ENCODE peak calls at places on chromosomes 3 and 15, in seven cellular contexts. X is foreskin fibroblast; R is GM12865; E is mesothelial cell of epicardium; V is ovary; G is WTC11; D is activated CD8-positive, alpha-beta T cell treated with anti-CD3 and anti-CD28 coated beads for 36 hours. C is an unnamed sample.

GRCh38 chr3:31793040-31793439 is 188.0 kb downstream of the OSBPL10 start:
- DNase-seq in X (no peak), R (no peak), E (no peak), V (no peak), G (no peak), D (no peak), C (no peak)

GRCh38 chr3:72144773-72145505 is 360.0 kb upstream of the PROK2 start:
- DNase-seq in X (no peak), R (peak; percentile 47), E (no peak), V (no peak), G (no peak), D (peak; percentile 25), C (no peak)

GRCh38 chr15:50071551-50072258 is 47.3 kb downstream of the ATP8B4 start:
- DNase-seq in X (no peak), R (no peak), E (no peak), V (no peak), G (no peak), D (no peak), C (no peak)

GRCh38 chr15:63501256-63502089 is 2.9 kb upstream of the USP3 start:
- DNase-seq in X (peak; percentile 97), R (peak; percentile 78), E (peak; percentile 59), V (peak; percentile 89), G (peak; percentile 36), D (peak; percentile 57), C (no peak)

GRCh38 chr3:71547254-71548198 is 36.0 kb downstream of the FOXP1 start:
- DNase-seq in X (peak; percentile 41), R (no peak), E (no peak), V (no peak), G (no peak), D (no peak), C (no peak)

GRCh38 chr15:92638291-92638708 is 17.3 kb downstream of the FAM174B start:
- DNase-seq in X (no peak), R (peak; percentile 77), E (no peak), V (no peak), G (no peak), D (no peak), C (no peak)

GRCh38 chr3:38649500-38650247 is at the start of gene SCN5A:
- DNase-seq in X (peak; percentile 78), R (peak; percentile 31), E (peak; percentile 55), V (peak; percentile 40), G (peak; percentile 61), D (peak; percentile 53), C (no peak)

GRCh38 chr15:97598353-97598798 is 362.1 kb upstream of the ARRDC4 start:
- DNase-seq in X (no peak), R (no peak), E (no peak), V (no peak), G (no peak), D (no peak), C (no peak)

GRCh38 chr3:95088464-95088863 is 1025.6 kb downstream of the NSUN3 start:
- DNase-seq in X (no peak), R (no peak), E (no peak), V (no peak), G (no peak), D (no peak), C (no peak)

GRCh38 chr3:14532691-14533456 is 7.3 kb downstream of the GRIP2 start:
- DNase-seq in X (no peak), R (no peak), E (no peak), V (no peak), G (peak; percentile 91), D (no peak), C (no peak)

GRCh38 chr3:22175899-22176298 is 424.9 kb upstream of the ZNF385D start:
- DNase-seq in X (peak; percentile 21), R (no peak), E (no peak), V (no peak), G (no peak), D (no peak), C (no peak)

GRCh38 chr3:168865022-168865551 is 769.4 kb upstream of the GOLIM4 start:
- DNase-seq in X (peak; percentile 70), R (peak; percentile 26), E (no peak), V (no peak), G (no peak), D (peak; percentile 2), C (peak; percentile 3)

GRCh38 chr3:134885877-134886621 is 91.0 kb downstream of the EPHB1 start:
- DNase-seq in X (peak; percentile 52), R (peak; percentile 73), E (no peak), V (no peak), G (no peak), D (peak; percentile 28), C (no peak)

GRCh38 chr3:16906679-16907078 is 21.9 kb downstream of the PLCL2 start:
- DNase-seq in X (peak; percentile 55), R (peak; percentile 61), E (no peak), V (no peak), G (no peak), D (peak; percentile 45), C (no peak)

GRCh38 chr3:133944641-133945441 is 49.2 kb upstream of the RAB6B start:
- DNase-seq in X (peak; percentile 73), R (no peak), E (no peak), V (no peak), G (no peak), D (no peak), C (no peak)

GRCh38 chr3:194303749-194304148 is 47.4 kb downstream of the CPN2 start:
- DNase-seq in X (no peak), R (no peak), E (no peak), V (no peak), G (no peak), D (no peak), C (no peak)

GRCh38 chr15:50415752-50416404 is 8.3 kb upstream of the USP8 start:
- DNase-seq in X (no peak), R (no peak), E (no peak), V (no peak), G (no peak), D (no peak), C (no peak)

GRCh38 chr3:117407317-117407716 is 697.7 kb downstream of the TUSC7 start:
- DNase-seq in X (peak; percentile 57), R (peak; percentile 31), E (no peak), V (no peak), G (no peak), D (no peak), C (no peak)

GRCh38 chr3:101091489-101091888 is 98.3 kb upstream of the ABI3BP start:
- DNase-seq in X (peak; percentile 22), R (no peak), E (no peak), V (no peak), G (no peak), D (no peak), C (no peak)

GRCh38 chr15:40246496-40247275 is 7.8 kb downstream of the PAK6 start:
- DNase-seq in X (no peak), R (no peak), E (no peak), V (no peak), G (peak; percentile 8), D (no peak), C (no peak)

GRCh38 chr15:61621146-61621545 is 392.0 kb upstream of the RORA start:
- DNase-seq in X (peak; percentile 17), R (peak; percentile 28), E (peak; percentile 49), V (no peak), G (peak; percentile 57), D (peak; percentile 35), C (peak; percentile 19)

GRCh38 chr3:109460961-109461360 is 123.6 kb upstream of the DPPA4 start:
- DNase-seq in X (no peak), R (no peak), E (no peak), V (no peak), G (no peak), D (no peak), C (no peak)

GRCh38 chr15:88658070-88658965 is 19.5 kb downstream of the ISG20 start:
- DNase-seq in X (no peak), R (no peak), E (peak; percentile 28), V (no peak), G (no peak), D (no peak), C (no peak)

GRCh38 chr3:100216713-100217112 is 44.1 kb upstream of the TBC1D23 start:
- DNase-seq in X (peak; percentile 34), R (no peak), E (no peak), V (no peak), G (no peak), D (no peak), C (no peak)

GRCh38 chr3:187396661-187397060 is 28.5 kb downstream of the RTP4 start:
- DNase-seq in X (no peak), R (no peak), E (no peak), V (no peak), G (no peak), D (no peak), C (no peak)

GRCh38 chr3:187403768-187404270 is 35.6 kb downstream of the RTP4 start:
- DNase-seq in X (peak; percentile 98), R (no peak), E (no peak), V (no peak), G (no peak), D (no peak), C (no peak)

GRCh38 chr3:187398955-187399354 is 30.8 kb downstream of the RTP4 start:
- DNase-seq in X (no peak), R (no peak), E (no peak), V (no peak), G (no peak), D (no peak), C (no peak)

GRCh38 chr3:187401861-187402260 is 33.7 kb downstream of the RTP4 start:
- DNase-seq in X (peak; percentile 25), R (no peak), E (no peak), V (no peak), G (no peak), D (no peak), C (no peak)

GRCh38 chr3:187400756-187401155 is 32.6 kb downstream of the RTP4 start:
- DNase-seq in X (no peak), R (no peak), E (no peak), V (no peak), G (no peak), D (no peak), C (no peak)
- TF ChIP-seq CTCF in X (no peak), R (no peak), E (no peak), V (no peak), G (no peak), D (no peak), C (no peak)

GRCh38 chr3:112739252-112739945 is 98.5 kb upstream of the CCDC80 start:
- DNase-seq in X (peak; percentile 67), R (no peak), E (no peak), V (no peak), G (no peak), D (no peak), C (no peak)
- TF ChIP-seq CTCF in X (no peak), R (no peak), E (no peak), V (no peak), G (no peak), D (no peak), C (no peak)

DNA sequence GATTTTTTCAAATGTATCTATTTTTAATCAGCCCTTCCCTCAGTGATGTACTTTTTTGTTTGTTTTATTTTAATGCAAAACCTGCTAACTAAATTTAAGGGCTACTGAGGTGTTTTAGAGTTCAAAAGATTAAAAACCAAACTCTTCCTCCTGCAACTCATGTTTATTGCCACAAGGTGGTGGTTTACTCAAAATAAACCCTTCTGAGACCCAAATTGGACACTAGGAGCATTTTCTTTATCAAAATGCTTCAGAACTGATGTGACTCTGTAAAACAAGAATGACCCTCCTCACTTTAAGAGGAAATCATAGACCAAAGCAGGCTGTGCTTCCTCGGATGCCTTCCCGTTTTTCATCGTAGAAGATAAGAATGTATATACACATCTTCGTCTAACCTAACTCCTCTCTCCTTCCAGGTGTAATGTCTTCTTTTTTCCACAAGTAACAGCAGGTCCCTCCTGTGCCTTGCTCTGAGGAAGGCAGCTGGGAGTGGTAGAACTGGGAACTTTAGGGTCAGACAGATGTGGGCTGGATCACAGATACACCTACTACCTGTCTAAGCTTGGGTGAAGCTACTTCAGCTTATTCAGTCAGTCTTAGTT is 2.9 kb upstream of the NME9 start:
- DNase-seq in X (peak; percentile 61), R (peak; percentile 32), E (no peak), V (no peak), G (no peak), D (no peak), C (no peak)
- TF ChIP-seq CTCF in X (peak; percentile 54), R (peak; percentile 31), E (peak; percentile 63), V (peak; percentile 35), G (peak; percentile 30), D (peak; percentile 61), C (peak; percentile 72)

GRCh38 chr3:78204977-78205376 is 1165.1 kb downstream of the ROBO2 start:
- DNase-seq in X (peak; percentile 79), R (no peak), E (no peak), V (no peak), G (no peak), D (no peak), C (no peak)
- TF ChIP-seq CTCF in X (no peak), R (no peak), E (no peak), V (no peak), G (no peak), D (no peak), C (peak; percentile 36)

C was measured in neural crest cell.